ENCODE peak calls at places on chromosomes 13 and 19, in seven cellular contexts. W is cardiac muscle cell, K is PC-3, A is A549, F is heart left ventricle, P is tibial artery, R is psoas muscle. S is an unnamed sample.

GRCh38 chr19:14475251-14476073 is at the start of gene PTGER1:
- DNase-seq in P (no peak), A (peak; percentile 41), F (no peak), R (no peak), W (peak; percentile 34), K (peak; percentile 68), S (peak; percentile 69)

GRCh38 chr13:31957772-31958171 is 73.8 kb upstream of the FRY start:
- DNase-seq in W (no peak), A (no peak), K (no peak), R (no peak), P (no peak), F (no peak), S (no peak)

GRCh38 chr13:102742506-102742905 is 31.1 kb downstream of the TEX30 start:
- DNase-seq in F (no peak), K (no peak), A (no peak), W (no peak), P (no peak), R (no peak), S (no peak)

GRCh38 chr13:66624302-66624701 is 605.8 kb downstream of the PCDH9 start:
- DNase-seq in K (no peak), P (no peak), W (no peak), A (no peak), F (no peak), R (no peak), S (no peak)

GRCh38 chr13:50915562-50915961 is 6.0 kb downstream of the RNASEH2B start:
- DNase-seq in A (no peak), F (no peak), K (no peak), P (no peak), W (no peak), R (no peak), S (no peak)

GRCh38 chr19:15115080-15115479 is 7.9 kb downstream of the SYDE1 start:
- DNase-seq in P (peak; percentile 87), W (no peak), F (peak; percentile 85), K (no peak), R (peak; percentile 75), A (no peak), S (no peak)

GRCh38 chr19:6318772-6319171 is 14.6 kb downstream of the ACER1 start:
- DNase-seq in R (no peak), K (peak; percentile 27), W (no peak), P (no peak), A (no peak), F (no peak), S (no peak)

GRCh38 chr13:114044486-114044885 is 70.6 kb upstream of the C13orf46 start:
- DNase-seq in A (peak; percentile 53), P (no peak), R (no peak), W (no peak), K (no peak), F (no peak), S (no peak)

GRCh38 chr19:31718041-31718440 is 368.8 kb upstream of the TSHZ3 start:
- DNase-seq in P (no peak), W (no peak), K (no peak), F (no peak), A (no peak), R (no peak), S (no peak)

GRCh38 chr19:31979362-31979761 is 366.0 kb upstream of the ZNF507 start:
- DNase-seq in W (no peak), K (no peak), F (no peak), A (no peak), P (no peak), R (no peak), S (no peak)

GRCh38 chr13:42815686-42816085 is 34.3 kb downstream of the FAM216B start:
- DNase-seq in F (no peak), W (no peak), K (no peak), P (no peak), A (no peak), R (no peak), S (no peak)

GRCh38 chr19:13978306-13978705 is 26.0 kb downstream of the DCAF15 start:
- DNase-seq in W (peak; percentile 83), F (peak; percentile 87), R (peak; percentile 83), K (no peak), P (peak; percentile 93), A (no peak), S (no peak)

GRCh38 chr13:32976046-32976781 is 40.0 kb upstream of the KL start:
- DNase-seq in F (no peak), K (no peak), A (no peak), W (peak; percentile 14), R (no peak), P (no peak), S (no peak)

GRCh38 chr13:33639640-33640080 is 178.3 kb upstream of the RFC3 start:
- DNase-seq in F (no peak), A (no peak), P (no peak), W (no peak), R (no peak), K (peak; percentile 39), S (no peak)

GRCh38 chr19:3368441-3368795 is 2.0 kb downstream of the NFIC start:
- DNase-seq in R (no peak), F (no peak), P (no peak), A (no peak), K (no peak), W (no peak), S (no peak)

GRCh38 chr13:24063281-24063851 is 97.2 kb upstream of the SPATA13 start:
- DNase-seq in R (no peak), K (no peak), W (no peak), A (no peak), F (peak; percentile 76), P (no peak), S (no peak)

GRCh38 chr13:95793018-95793555 is 116.1 kb downstream of the DNAJC3 start:
- DNase-seq in W (no peak), K (no peak), A (no peak), P (no peak), R (no peak), F (no peak), S (no peak)

GRCh38 chr13:79966502-79966901 is 374.4 kb downstream of the SPRY2 start:
- DNase-seq in P (no peak), A (peak; percentile 9), R (no peak), K (peak; percentile 68), W (no peak), F (no peak), S (no peak)

GRCh38 chr19:7067716-7068115 is 1.8 kb upstream of the ZNF557 start:
- DNase-seq in W (no peak), K (no peak), P (no peak), R (no peak), A (no peak), F (no peak), S (no peak)

GRCh38 chr19:12748489-12748888 is 3.1 kb upstream of the BEST2 start:
- DNase-seq in R (no peak), P (no peak), W (no peak), F (no peak), K (no peak), A (no peak), S (no peak)

GRCh38 chr13:99133230-99133629 is 67.4 kb upstream of the UBAC2 start:
- DNase-seq in R (no peak), W (peak; percentile 59), K (no peak), A (no peak), F (no peak), P (no peak), S (no peak)

GRCh38 chr19:47209323-47210179 is 21.4 kb downstream of the BBC3 start:
- DNase-seq in W (no peak), F (peak; percentile 27), R (no peak), A (no peak), K (no peak), P (no peak), S (no peak)

GRCh38 chr13:34719060-34719875 is 222.8 kb upstream of the NBEA start:
- DNase-seq in F (no peak), P (no peak), A (no peak), K (no peak), W (no peak), R (no peak), S (no peak)

GRCh38 chr13:113090806-113091205 is 14.8 kb upstream of the F7 start:
- DNase-seq in R (no peak), W (no peak), K (no peak), F (no peak), A (no peak), P (no peak), S (peak; percentile 45)

GRCh38 chr13:62014299-62014698 is 598.6 kb upstream of the PCDH20 start:
- DNase-seq in P (no peak), A (peak; percentile 17), F (no peak), K (peak; percentile 54), W (peak; percentile 39), R (no peak), S (no peak)
- TF ChIP-seq CTCF in P (no peak), A (peak; percentile 44), F (no peak), K (peak; percentile 49), W (no peak), R (peak; percentile 14), S (peak; percentile 49)

GRCh38 chr19:34482380-34483250 is 1.1 kb downstream of the WTIP start:
- DNase-seq in F (no peak), P (peak; percentile 68), A (peak; percentile 64), W (peak; percentile 64), R (no peak), K (no peak), S (peak; percentile 71)
- H3K27ac ChIP-seq in F (peak overlapping the region; percentile 74), P (peak overlapping the region; percentile 96), A (peak overlapping the region; percentile 87), W (peak overlapping the region; percentile 95), R (peak overlapping the region; percentile 60), K (no peak overlapping the region), S (peak overlapping the region; percentile 56)

GRCh38 chr19:45817010-45817724 is 2.1 kb upstream of the RSPH6A start:
- DNase-seq in R (peak; percentile 92), P (peak; percentile 94), W (peak; percentile 96), F (peak; percentile 89), K (peak; percentile 91), A (peak; percentile 96), S (peak; percentile 92)

GRCh38 chr19:45819769-45820168 is 4.7 kb upstream of the RSPH6A start:
- DNase-seq in R (no peak), A (no peak), K (no peak), F (no peak), P (no peak), W (no peak), S (no peak)

GRCh38 chr19:45815501-45816216 is 551 bp upstream of the RSPH6A start:
- DNase-seq in R (no peak), W (peak; percentile 89), K (no peak), A (no peak), F (peak; percentile 36), P (no peak), S (no peak)

GRCh38 chr19:45816236-45817009 is 1.3 kb upstream of the RSPH6A start:
- DNase-seq in A (no peak), K (no peak), W (no peak), P (no peak), F (no peak), R (no peak), S (no peak)

DNA sequence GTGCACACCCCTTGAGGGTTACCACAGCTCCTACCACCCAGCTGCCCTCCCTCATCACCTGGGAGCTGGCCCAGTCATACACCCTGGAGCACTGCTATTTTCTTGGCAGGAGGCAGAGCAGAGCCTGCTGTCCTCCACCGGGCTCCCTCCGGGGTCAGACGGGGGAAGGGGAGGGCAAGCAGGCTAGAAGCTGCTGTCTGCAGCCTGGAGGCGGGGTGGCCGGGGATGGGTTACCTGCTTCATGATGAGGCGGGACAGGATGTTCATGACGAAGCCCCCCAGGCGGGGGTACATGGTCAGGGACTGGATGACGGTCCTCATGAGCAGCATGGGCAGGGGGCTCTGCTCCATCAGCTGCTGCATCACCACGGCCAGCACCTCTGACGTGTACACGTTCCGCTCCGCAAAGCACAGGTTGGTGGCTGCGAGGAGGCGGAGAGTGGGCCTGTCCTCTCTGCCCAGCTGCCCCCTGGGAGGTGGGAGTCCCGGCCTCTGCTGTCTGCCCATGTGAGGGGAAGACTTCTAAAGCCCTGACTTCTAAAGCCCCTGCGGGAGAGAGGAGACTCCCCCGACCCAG is 2.7 kb upstream of the RSPH6A start:
- DNase-seq in A (no peak), P (no peak), K (peak; percentile 28), F (no peak), R (no peak), W (no peak), S (no peak)
- H3K4me3 ChIP-seq in A (no peak overlapping the region), P (no peak overlapping the region), K (no peak overlapping the region), F (no peak overlapping the region), R (no peak overlapping the region), W (no peak overlapping the region), S (no peak overlapping the region)

GRCh38 chr19:51664997-51665396 is 18.4 kb upstream of the SIGLEC14 start:
- DNase-seq in K (peak; percentile 51), R (no peak), A (no peak), P (no peak), F (no peak), W (no peak), S (no peak)
- TF ChIP-seq CTCF in K (peak; percentile 68), R (no peak), A (no peak), P (no peak), F (no peak), W (peak; percentile 26), S (peak; percentile 37)

S was measured in RWPE2.